ENCODE peak calls at places on chromosomes 4 and X, in six cellular contexts. Q, E, P, U, Z and C are unnamed samples.

GRCh38 chr4:133711817-133712216 is 489.8 kb downstream of the PABPC4L start:
- DNase-seq in Q (no peak), E (no peak), P (no peak), U (no peak), Z (no peak), C (no peak)

GRCh38 chr4:138875886-138876608 is 139.5 kb upstream of the NOCT start:
- DNase-seq in Q (no peak), E (peak), P (no peak), U (no peak), Z (no peak), C (no peak)

GRCh38 chrX:34404386-34405070 is 252.6 kb downstream of the TMEM47 start:
- DNase-seq in Q (no peak), E (no peak), P (no peak), U (no peak), Z (no peak), C (no peak)

GRCh38 chr4:149045731-149046130 is 603.5 kb upstream of the NR3C2 start:
- DNase-seq in Q (no peak), E (no peak), P (no peak), U (no peak), Z (no peak), C (no peak)

GRCh38 chrX:73481521-73481920 is 34.7 kb downstream of the CDX4 start:
- DNase-seq in Q (no peak), E (no peak), P (no peak), U (no peak), Z (no peak), C (no peak)

GRCh38 chr4:94365304-94365703 is 22.7 kb upstream of the HPGDS start:
- DNase-seq in Q (no peak), E (no peak), P (no peak), U (no peak), Z (no peak), C (no peak)

GRCh38 chrX:69615323-69615722 is 590 bp upstream of the EDA start:
- DNase-seq in Q (peak), E (no peak), P (no peak), U (no peak), Z (no peak), C (no peak)

GRCh38 chr4:93183589-93183988 is 645.0 kb upstream of the ATOH1 start:
- DNase-seq in Q (no peak), E (no peak), P (no peak), U (no peak), Z (no peak), C (no peak)

GRCh38 chr4:6095897-6096296 is 77.7 kb upstream of the C4orf50 start:
- DNase-seq in Q (no peak), E (no peak), P (no peak), U (no peak), Z (no peak), C (no peak)

GRCh38 chr4:71290074-71290473 is 48.7 kb upstream of the SLC4A4 start:
- DNase-seq in Q (no peak), E (no peak), P (no peak), U (no peak), Z (no peak), C (no peak)

GRCh38 chr4:68948985-68949384 is 2.6 kb downstream of the UGT2A3 start:
- DNase-seq in Q (no peak), E (no peak), P (no peak), U (no peak), Z (no peak), C (no peak)
- H3K4me3 ChIP-seq in Q (no peak), E (no peak), P (no peak), U (no peak), Z (no peak), C (no peak)

DNA sequence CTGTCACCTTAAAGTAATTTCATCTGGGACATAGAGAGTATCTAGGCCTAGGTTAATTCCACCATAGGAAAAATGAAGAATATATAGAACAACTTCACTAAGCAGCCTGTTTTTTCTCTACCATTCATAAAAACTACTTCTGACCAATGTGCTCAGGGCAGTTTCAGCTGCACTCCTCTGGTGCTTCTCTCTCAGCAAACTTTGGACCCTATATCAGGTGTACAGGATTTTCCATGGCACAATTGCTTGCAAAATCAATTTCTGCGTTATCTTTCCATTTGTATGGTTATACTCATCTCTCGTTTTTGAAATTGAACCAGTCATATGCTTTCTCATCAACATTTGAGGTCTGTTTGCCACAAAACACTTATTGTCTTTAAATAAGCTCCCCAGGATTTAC is 52.1 kb upstream of the FMR1 start:
- DNase-seq in Q (no peak), E (no peak), P (no peak), U (no peak), Z (no peak), C (no peak)
- H3K4me3 ChIP-seq in Q (no peak), E (no peak), P (no peak), U (no peak), Z (no peak), C (no peak)

DNA sequence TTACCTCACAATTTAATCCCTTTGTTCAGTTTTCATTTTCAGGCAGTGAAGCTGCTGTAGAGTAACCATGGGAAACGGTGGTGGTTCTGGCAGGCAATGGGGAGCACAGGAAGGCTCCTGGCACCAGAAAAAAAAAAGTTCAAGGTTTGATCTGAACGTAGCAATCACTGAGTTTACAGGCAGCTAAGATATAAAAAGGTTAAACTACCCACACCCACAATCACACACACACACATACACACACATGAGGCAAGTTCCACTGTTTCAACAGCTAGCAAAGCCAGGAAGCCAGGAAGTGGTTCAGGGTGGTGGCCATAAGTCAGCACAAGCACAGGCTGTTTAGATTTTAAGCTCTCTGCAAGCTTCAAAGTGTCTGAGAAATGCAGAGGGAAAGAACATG is at the start of gene SULT1B1:
- DNase-seq in Q (no peak), E (no peak), P (no peak), U (peak), Z (no peak), C (peak)
- H3K4me3 ChIP-seq in Q (no peak), E (no peak), P (no peak), U (peak), Z (no peak), C (peak)

GRCh38 chr4:14110407-14110806 is 482.9 kb upstream of the BOD1L1 start:
- DNase-seq in Q (no peak), E (no peak), P (no peak), U (no peak), Z (no peak), C (no peak)

GRCh38 chr4:14115106-14115505 is 487.6 kb upstream of the BOD1L1 start:
- DNase-seq in Q (no peak), E (no peak), P (no peak), U (no peak), Z (no peak), C (no peak)

GRCh38 chr4:14117575-14118228 is 490.2 kb upstream of the BOD1L1 start:
- DNase-seq in Q (no peak), E (no peak), P (no peak), U (no peak), Z (no peak), C (peak)

GRCh38 chr4:14111730-14112171 is 484.2 kb upstream of the BOD1L1 start:
- DNase-seq in Q (no peak), E (no peak), P (no peak), U (no peak), Z (no peak), C (no peak)
- H3K4me3 ChIP-seq in Q (no peak), E (no peak), P (no peak), U (no peak), Z (no peak), C (no peak)

DNA sequence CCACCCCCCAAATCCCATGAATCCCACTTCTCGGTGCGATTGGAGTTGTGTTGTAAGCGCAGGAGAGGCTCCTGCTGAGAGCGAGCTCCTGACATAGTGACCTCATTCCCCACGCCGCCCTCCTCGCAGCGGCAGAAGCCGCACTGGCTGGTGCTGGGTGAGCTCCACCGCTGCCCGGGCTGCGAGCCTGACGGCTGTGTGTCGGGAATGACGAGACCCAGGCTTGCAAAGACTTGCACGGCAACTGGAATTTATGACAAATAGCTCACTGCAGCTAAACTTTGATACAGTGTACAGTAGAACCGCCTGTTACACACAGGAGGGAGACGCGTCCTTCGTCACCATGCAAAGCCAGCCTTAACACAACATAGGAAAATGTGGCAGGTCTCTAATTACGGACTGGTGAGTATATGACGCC is 82.4 kb downstream of the STOX2 start:
- DNase-seq in Q (peak), E (peak), P (peak), U (no peak), Z (peak), C (no peak)
- H3K4me3 ChIP-seq in Q (peak), E (peak), P (no peak), U (no peak), Z (peak), C (no peak)